ENCODE peak calls at places on chromosomes 5 and 9, in six cellular contexts. P is H9, I is IMR-90, R is mesenchymal stem cell, M is neuronal stem cell, S is H1. B is an unnamed sample.

GRCh38 chr9:133619791-133620190 is 10.6 kb upstream of the FAM163B start:
- DNase-seq in P (no peak), I (no peak), R (peak), M (no peak), S (no peak), B (no peak)

GRCh38 chr5:160036243-160036642 is 27.3 kb downstream of the TTC1 start:
- DNase-seq in P (no peak), I (no peak), R (no peak), M (no peak), S (no peak), B (no peak)

GRCh38 chr5:124677376-124677998 is 69.0 kb downstream of the ZNF608 start:
- DNase-seq in P (no peak), I (peak), R (no peak), M (no peak), S (no peak), B (no peak)

GRCh38 chr5:150147580-150148407 is 7.9 kb downstream of the PDGFRB start:
- DNase-seq in P (no peak), I (no peak), R (no peak), M (no peak), S (no peak), B (no peak)

GRCh38 chr9:69035438-69036316 is at the start of gene FXN:
- DNase-seq in P (peak), I (peak), R (peak), M (peak), S (peak), B (peak)

GRCh38 chr5:148559461-148559860 is 94.9 kb downstream of the HTR4 start:
- DNase-seq in P (no peak), I (no peak), R (no peak), M (no peak), S (no peak), B (no peak)

GRCh38 chr9:137811283-137811870 is 66.2 kb upstream of the CACNA1B start:
- DNase-seq in P (no peak), I (no peak), R (no peak), M (no peak), S (no peak), B (no peak)

GRCh38 chr9:130912932-130913598 is 16.5 kb upstream of the QRFP start:
- DNase-seq in P (no peak), I (peak), R (no peak), M (no peak), S (no peak), B (no peak)

GRCh38 chr5:107979272-107979671 is 308.5 kb upstream of the EFNA5 start:
- DNase-seq in P (no peak), I (peak), R (peak), M (no peak), S (no peak), B (no peak)

GRCh38 chr9:95772320-95773060 is 103.0 kb upstream of the ERCC6L2 start:
- DNase-seq in P (peak), I (peak), R (peak), M (peak), S (peak), B (peak)
- H2BK120ac ChIP-seq in P (no peak), I (peak), R (peak), M (no peak), S (no peak), B (peak)

GRCh38 chr5:178126556-178126955 is 4.3 kb upstream of the RMND5B start:
- DNase-seq in P (peak), I (no peak), R (no peak), M (peak), S (peak), B (peak)

GRCh38 chr5:178130576-178131445 is at the start of gene RMND5B:
- DNase-seq in P (peak), I (peak), R (peak), M (peak), S (no peak), B (peak)

GRCh38 chr5:178136990-178137389 is 6.2 kb downstream of the RMND5B start:
- DNase-seq in P (no peak), I (no peak), R (no peak), M (no peak), S (no peak), B (no peak)

GRCh38 chr5:178129296-178129695 is 1.5 kb upstream of the RMND5B start:
- DNase-seq in P (no peak), I (no peak), R (no peak), M (no peak), S (no peak), B (no peak)

DNA sequence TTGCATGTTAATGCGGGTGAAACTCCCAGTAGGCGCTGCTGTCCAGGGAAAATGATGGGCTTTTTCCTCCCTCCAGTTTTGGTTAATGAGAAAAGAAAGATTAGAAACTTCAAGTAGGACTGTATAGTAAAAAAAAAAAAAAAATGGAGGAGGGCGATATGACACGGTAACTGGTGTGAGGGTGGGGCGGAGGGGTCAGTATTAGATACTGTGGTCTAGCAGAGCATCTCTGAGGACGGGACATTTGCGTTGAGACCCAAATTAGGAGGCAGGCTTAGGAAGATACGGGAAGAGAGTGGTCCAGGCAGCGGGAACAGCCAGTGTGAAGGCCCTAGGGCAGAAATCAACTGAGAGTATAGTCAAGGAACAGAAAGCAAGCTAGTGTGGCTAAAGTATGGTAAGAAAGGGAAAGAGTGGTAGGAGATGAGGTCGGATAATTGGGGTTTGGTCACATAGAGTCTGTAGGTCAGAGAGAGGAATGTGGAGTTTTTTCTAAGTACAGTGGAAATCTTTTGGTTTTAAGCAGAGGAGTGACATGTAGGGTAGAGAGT is 707 bp downstream of the RMND5B start:
- DNase-seq in P (no peak), I (no peak), R (peak), M (no peak), S (no peak), B (no peak)
- H3K23ac ChIP-seq in P (no peak), I (no peak), R (no peak), M (peak), S (no peak), B (no peak)

GRCh38 chr5:72363146-72363802 is 43.1 kb downstream of the PTCD2 start:
- DNase-seq in P (peak), I (peak), R (peak), M (no peak), S (no peak), B (peak)
- H2BK120ac ChIP-seq in P (no peak), I (peak), R (no peak), M (no peak), S (no peak), B (no peak)

GRCh38 chr9:118674942-118675341 is 694.3 kb downstream of the BRINP1 start:
- DNase-seq in P (no peak), I (no peak), R (no peak), M (no peak), S (no peak), B (no peak)

GRCh38 chr9:118665226-118665919 is 703.9 kb downstream of the BRINP1 start:
- DNase-seq in P (no peak), I (no peak), R (no peak), M (no peak), S (no peak), B (no peak)

GRCh38 chr9:118669986-118670385 is 699.2 kb downstream of the BRINP1 start:
- DNase-seq in P (no peak), I (no peak), R (no peak), M (no peak), S (peak), B (no peak)
- H3K23ac ChIP-seq in P (no peak), I (no peak), R (no peak), M (no peak), S (no peak), B (no peak)

DNA sequence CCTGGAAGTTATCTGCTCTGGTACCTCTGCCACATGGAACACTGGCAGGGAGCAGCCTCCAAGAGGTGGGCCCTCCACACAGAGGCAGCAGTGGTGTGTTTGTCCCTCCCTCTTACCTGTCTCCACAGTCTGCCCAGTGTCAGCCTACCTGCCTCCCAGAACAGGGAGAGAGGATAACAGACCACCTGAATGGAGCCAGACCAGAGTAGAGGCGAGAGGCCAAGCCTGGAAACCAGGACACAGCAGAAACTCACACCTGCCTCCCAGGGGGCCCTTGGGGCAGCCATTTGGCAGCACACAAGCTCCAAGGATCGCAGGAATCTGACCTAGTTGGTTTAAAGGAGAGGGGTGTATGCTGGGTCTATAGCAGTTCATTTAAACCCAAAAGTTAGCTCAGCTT is 100.2 kb upstream of the ZNF366 start:
- DNase-seq in P (no peak), I (no peak), R (no peak), M (no peak), S (no peak), B (peak)
- H2BK120ac ChIP-seq in P (no peak), I (peak), R (no peak), M (no peak), S (no peak), B (no peak)

GRCh38 chr9:123717581-123717980 is 212.3 kb downstream of the DENND1A start:
- DNase-seq in P (no peak), I (no peak), R (no peak), M (no peak), S (no peak), B (no peak)
- H3K23ac ChIP-seq in P (no peak), I (no peak), R (no peak), M (no peak), S (no peak), B (no peak)